ENCODE peak calls at places on chromosomes 12 and 14, in four cellular contexts. One of them, this sample, is unnamed.

GRCh38 chr12:131803995-131804521 is 24.1 kb upstream of the MMP17 start:
- DNase-seq in ELR: peak; percentile 50
- DNase-seq in lower leg skin: no peak
- DNase-seq in SK-N-DZ: no peak
- DNase-seq in this sample: no peak

GRCh38 chr12:49923878-49924610 is 20.3 kb upstream of the FAIM2 start:
- DNase-seq in ELR: no peak
- DNase-seq in SK-N-DZ: no peak
- DNase-seq in lower leg skin: no peak
- DNase-seq in this sample: no peak

GRCh38 chr12:230925-231671 is 17.1 kb upstream of the SLC6A12 start:
- DNase-seq in SK-N-DZ: no peak
- DNase-seq in lower leg skin: peak; percentile 77
- DNase-seq in ELR: no peak
- DNase-seq in this sample: no peak

GRCh38 chr12:74449872-74450271 is 87.8 kb upstream of the ATXN7L3B start:
- DNase-seq in ELR: peak; percentile 95
- DNase-seq in SK-N-DZ: no peak
- DNase-seq in lower leg skin: no peak
- DNase-seq in this sample: no peak

GRCh38 chr12:19643635-19644034 is 204.3 kb downstream of the AEBP2 start:
- DNase-seq in ELR: peak; percentile 61
- DNase-seq in SK-N-DZ: peak; percentile 77
- DNase-seq in lower leg skin: no peak
- DNase-seq in this sample: no peak

GRCh38 chr12:108327621-108328371 is 11.3 kb downstream of the CMKLR1 start:
- DNase-seq in lower leg skin: no peak
- DNase-seq in SK-N-DZ: no peak
- DNase-seq in ELR: no peak
- DNase-seq in this sample: no peak

GRCh38 chr12:10562306-10562933 is 51.0 kb downstream of the MAGOHB start:
- DNase-seq in SK-N-DZ: peak; percentile 30
- DNase-seq in lower leg skin: no peak
- DNase-seq in ELR: peak; percentile 59
- DNase-seq in this sample: no peak

GRCh38 chr12:28998662-28999120 is 150.4 kb upstream of the FAR2 start:
- DNase-seq in SK-N-DZ: peak; percentile 44
- DNase-seq in ELR: peak; percentile 9
- DNase-seq in lower leg skin: no peak
- DNase-seq in this sample: no peak

GRCh38 chr12:8697120-8697475 is 693 bp upstream of the RIMKLB start:
- DNase-seq in SK-N-DZ: no peak
- DNase-seq in ELR: peak; percentile 44
- DNase-seq in lower leg skin: no peak
- DNase-seq in this sample: no peak

GRCh38 chr12:78951746-78952532 is 87.4 kb downstream of the SYT1 start:
- DNase-seq in lower leg skin: no peak
- DNase-seq in ELR: peak; percentile 26
- DNase-seq in SK-N-DZ: peak; percentile 97
- DNase-seq in this sample: no peak

GRCh38 chr14:101048766-101049165 is 145.2 kb upstream of the RTL1 start:
- DNase-seq in SK-N-DZ: no peak
- DNase-seq in ELR: no peak
- DNase-seq in lower leg skin: no peak
- DNase-seq in this sample: no peak

GRCh38 chr12:132703611-132704010 is 7.0 kb upstream of the PGAM5 start:
- DNase-seq in lower leg skin: no peak
- DNase-seq in ELR: no peak
- DNase-seq in SK-N-DZ: no peak
- DNase-seq in this sample: no peak

GRCh38 chr12:57524814-57525614 is 2.4 kb downstream of the MBD6 start:
- DNase-seq in lower leg skin: peak; percentile 85
- DNase-seq in SK-N-DZ: peak; percentile 48
- DNase-seq in ELR: no peak
- DNase-seq in this sample: no peak

GRCh38 chr12:124030008-124030407 is 57.0 kb downstream of the ZNF664 start:
- DNase-seq in ELR: no peak
- DNase-seq in SK-N-DZ: no peak
- DNase-seq in lower leg skin: no peak
- DNase-seq in this sample: no peak

GRCh38 chr12:106086696-106087095 is 52.1 kb downstream of the NUAK1 start:
- DNase-seq in SK-N-DZ: no peak
- DNase-seq in ELR: no peak
- DNase-seq in lower leg skin: no peak
- DNase-seq in this sample: no peak

GRCh38 chr14:63752449-63753169 is 24.7 kb upstream of the SGPP1 start:
- DNase-seq in lower leg skin: no peak
- DNase-seq in ELR: peak; percentile 86
- DNase-seq in SK-N-DZ: no peak
- DNase-seq in this sample: no peak

This sample was measured in osteocyte.